ENCODE peak calls at places on chromosome 10, in eight cellular contexts. B is upper lobe of right lung, C is cardiac muscle cell, P is cardiac fibroblast, R is LNCaP clone FGC, O is heart right ventricle, A is neural crest cell, L is suprapubic skin. D is an unnamed sample.

GRCh38 chr10:36494386-36494785 is 631.0 kb upstream of the ANKRD30A start:
- DNase-seq in B (no peak), C (peak; percentile 63), P (peak; percentile 90), R (no peak), O (no peak), A (no peak), L (no peak), D (no peak)

GRCh38 chr10:3468919-3469638 is 296.5 kb upstream of the PITRM1 start:
- DNase-seq in B (peak; percentile 80), C (peak; percentile 94), P (peak; percentile 97), R (peak; percentile 78), O (peak; percentile 66), A (no peak), L (peak; percentile 78), D (no peak)

GRCh38 chr10:70619271-70620019 is 16.9 kb upstream of the PRF1 start:
- DNase-seq in B (no peak), C (peak; percentile 55), P (peak; percentile 88), R (no peak), O (no peak), A (no peak), L (no peak), D (no peak)

GRCh38 chr10:68955414-68955785 is 570 bp upstream of the DDX21 start:
- DNase-seq in B (no peak), C (no peak), P (no peak), R (no peak), O (no peak), A (no peak), L (no peak), D (peak; percentile 12)

GRCh38 chr10:61855771-61856170 is 45.7 kb upstream of the ARID5B start:
- DNase-seq in B (no peak), C (no peak), P (no peak), R (no peak), O (no peak), A (no peak), L (no peak), D (no peak)

GRCh38 chr10:69669408-69669807 is 39.4 kb downstream of the FAM241B start:
- DNase-seq in B (no peak), C (no peak), P (no peak), R (no peak), O (no peak), A (no peak), L (no peak), D (no peak)

GRCh38 chr10:4848341-4849041 is 22.5 kb downstream of the AKR1E2 start:
- DNase-seq in B (no peak), C (peak; percentile 21), P (no peak), R (no peak), O (no peak), A (no peak), L (no peak), D (no peak)

GRCh38 chr10:63197304-63198092 is 64.4 kb downstream of the NRBF2 start:
- DNase-seq in B (no peak), C (peak; percentile 94), P (peak; percentile 88), R (no peak), O (no peak), A (no peak), L (no peak), D (no peak)

DNA sequence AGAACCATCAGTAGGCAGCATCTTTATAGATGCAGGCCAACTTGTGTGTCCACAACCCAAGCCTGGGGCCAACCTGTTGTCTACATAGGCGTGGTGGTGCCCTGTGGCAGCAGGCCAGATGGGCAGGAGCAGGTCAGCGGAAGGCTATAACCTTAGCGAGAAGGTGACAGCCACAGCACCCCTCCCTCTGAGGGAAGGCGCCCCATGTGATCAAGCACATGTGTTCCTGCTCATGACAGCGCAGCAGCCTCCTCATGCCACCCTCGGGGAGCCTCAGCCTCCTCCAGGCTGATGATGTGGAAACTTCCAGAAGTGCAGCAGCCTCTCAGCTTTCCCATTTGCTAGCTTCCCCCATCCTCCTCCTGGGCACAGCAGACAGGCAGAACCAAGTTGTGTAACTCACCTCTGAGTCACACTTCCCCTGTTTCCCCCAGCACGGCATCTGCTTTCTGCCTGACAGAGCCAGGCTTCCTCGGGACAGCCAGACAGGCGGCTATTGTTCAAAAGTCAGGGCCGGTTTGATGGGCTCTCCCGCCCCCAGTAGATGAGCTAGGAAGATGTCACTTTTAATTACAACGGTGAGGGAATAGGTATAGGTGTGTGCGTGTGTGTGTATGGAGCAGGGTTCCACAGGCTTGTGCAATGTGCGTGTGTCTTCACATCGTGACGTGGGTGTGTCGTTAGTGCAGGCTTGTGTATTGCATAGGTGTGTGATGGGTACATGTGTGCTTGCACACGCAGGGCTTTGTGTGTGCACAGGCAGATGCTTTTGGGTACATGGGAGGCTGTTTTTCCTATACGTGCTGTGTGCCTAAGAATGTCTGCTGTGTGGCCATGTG is 311.9 kb upstream of the ZMIZ1 start:
- DNase-seq in B (peak; percentile 82), C (peak; percentile 98), P (peak; percentile 97), R (no peak), O (peak; percentile 75), A (no peak), L (peak; percentile 92), D (no peak)
- TF ChIP-seq CTCF in B (no peak), C (no peak), P (no peak), R (no peak), O (no peak), A (no peak), L (no peak), D (no peak)

GRCh38 chr10:76024460-76025123 is 593.2 kb downstream of the LRMDA start:
- DNase-seq in B (no peak), C (no peak), P (no peak), R (no peak), O (no peak), A (no peak), L (no peak), D (no peak)

GRCh38 chr10:76025124-76025477 is 593.7 kb downstream of the LRMDA start:
- DNase-seq in B (no peak), C (no peak), P (no peak), R (no peak), O (no peak), A (no peak), L (no peak), D (no peak)

GRCh38 chr10:76026176-76026771 is 594.9 kb downstream of the LRMDA start:
- DNase-seq in B (no peak), C (no peak), P (no peak), R (no peak), O (no peak), A (no peak), L (no peak), D (no peak)

GRCh38 chr10:76029782-76030181 is 598.4 kb downstream of the LRMDA start:
- DNase-seq in B (no peak), C (no peak), P (no peak), R (no peak), O (no peak), A (no peak), L (no peak), D (no peak)

DNA sequence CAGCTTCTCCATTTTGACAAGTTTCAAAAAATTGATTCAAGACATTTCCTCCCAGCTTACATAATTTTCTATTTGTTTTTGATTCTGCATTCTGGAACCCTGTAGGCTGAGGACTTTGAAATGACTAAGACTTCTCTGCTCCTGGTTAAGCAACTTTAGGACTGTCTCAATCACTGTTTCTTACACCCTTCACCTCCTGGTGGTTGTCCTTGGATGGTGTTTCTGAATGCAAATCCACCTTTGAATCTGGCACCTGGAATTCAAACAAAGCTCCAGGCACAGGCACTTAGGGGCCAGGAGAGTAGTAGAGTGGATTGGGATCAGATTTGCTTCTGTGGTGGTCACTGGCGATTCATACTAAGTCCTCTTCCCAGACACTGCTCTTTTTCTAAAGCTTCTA is 595.5 kb downstream of the LRMDA start:
- DNase-seq in B (no peak), C (no peak), P (peak; percentile 15), R (no peak), O (no peak), A (no peak), L (no peak), D (no peak)
- TF ChIP-seq CTCF in B (no peak), C (no peak), P (peak; percentile 12), R (no peak), O (no peak), A (peak; percentile 38), L (no peak), D (no peak)

GRCh38 chr10:106576534-106576933 is 588.0 kb downstream of the SORCS1 start:
- DNase-seq in B (no peak), C (no peak), P (no peak), R (no peak), O (no peak), A (no peak), L (no peak), D (no peak)

GRCh38 chr10:106573106-106573505 is 591.4 kb downstream of the SORCS1 start:
- DNase-seq in B (no peak), C (peak; percentile 68), P (peak; percentile 76), R (no peak), O (no peak), A (no peak), L (no peak), D (no peak)

GRCh38 chr10:106566871-106567270 is 597.6 kb downstream of the SORCS1 start:
- DNase-seq in B (no peak), C (no peak), P (no peak), R (no peak), O (peak; percentile 9), A (no peak), L (no peak), D (no peak)

GRCh38 chr10:106567629-106568028 is 596.9 kb downstream of the SORCS1 start:
- DNase-seq in B (no peak), C (no peak), P (no peak), R (no peak), O (no peak), A (no peak), L (no peak), D (no peak)

DNA sequence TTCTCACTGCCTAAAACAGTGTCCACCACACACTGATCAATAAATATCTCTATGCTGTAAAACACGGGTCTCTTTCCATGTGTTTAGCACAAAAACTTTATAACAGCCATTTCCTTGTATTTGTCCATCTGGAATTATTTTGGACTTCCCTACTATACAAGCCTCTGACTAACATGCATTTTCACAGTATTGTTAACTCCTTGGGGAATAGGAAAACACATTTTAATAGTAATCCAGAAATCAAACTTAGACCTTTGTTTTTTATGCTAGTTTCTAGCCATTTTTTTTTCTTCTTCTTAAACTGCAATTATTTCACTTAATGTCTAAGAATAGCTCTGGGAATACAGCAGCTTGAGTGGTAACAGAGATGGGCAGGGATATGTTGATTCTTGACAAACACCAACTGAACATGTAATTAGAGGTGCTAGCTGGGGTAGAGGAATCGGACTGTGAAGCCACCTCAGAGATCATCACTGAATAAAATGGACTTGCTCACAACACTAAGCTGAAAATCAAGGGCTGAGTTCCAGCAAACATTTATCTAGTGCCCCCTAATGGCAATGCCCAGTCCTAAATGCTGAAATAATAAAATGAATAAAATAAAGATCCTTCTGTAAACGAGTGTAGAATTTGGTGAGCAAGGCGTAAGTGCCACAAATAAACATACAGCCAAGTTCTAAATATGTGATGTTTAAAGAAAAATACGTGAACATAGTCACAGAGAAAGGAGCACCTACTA is 593.1 kb downstream of the SORCS1 start:
- DNase-seq in B (no peak), C (peak; percentile 73), P (peak; percentile 83), R (no peak), O (no peak), A (peak; percentile 3), L (no peak), D (no peak)
- TF ChIP-seq CTCF in B (peak; percentile 31), C (peak; percentile 68), P (peak; percentile 69), R (peak; percentile 66), O (peak; percentile 55), A (peak; percentile 64), L (no peak), D (peak; percentile 52)

DNA sequence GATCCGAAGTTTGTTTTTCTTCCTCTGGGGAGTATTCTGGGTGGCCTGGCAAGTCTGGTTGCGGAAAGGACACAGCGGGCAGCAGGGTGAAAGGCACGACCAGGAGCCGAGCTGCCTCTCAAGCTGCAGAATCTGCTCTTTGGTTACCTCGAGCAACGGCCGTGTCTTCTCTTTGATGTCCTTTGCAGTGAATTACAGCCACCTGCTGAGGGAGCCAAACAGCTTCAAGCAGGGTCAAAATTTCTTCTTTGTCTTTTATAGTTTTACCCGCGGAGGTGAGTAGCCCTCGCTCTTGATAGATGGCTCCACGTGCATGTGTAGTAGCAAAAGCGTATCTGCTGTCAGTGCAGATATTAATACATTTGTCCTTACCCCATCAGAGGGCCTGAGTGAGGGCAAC is 177.3 kb upstream of the MBL2 start:
- DNase-seq in B (no peak), C (no peak), P (no peak), R (no peak), O (no peak), A (no peak), L (no peak), D (no peak)
- TF ChIP-seq CTCF in B (no peak), C (no peak), P (no peak), R (peak; percentile 42), O (no peak), A (peak; percentile 50), L (no peak), D (no peak)